ENCODE peak calls at places on chromosomes 6 and 20, in seven cellular contexts. One of them, this sample, is unnamed.

GRCh38 chr6:81636930-81637568 is 115.4 kb downstream of the TENT5A start:
- DNase-seq in PC-3: no peak
- DNase-seq in GM23338: no peak
- DNase-seq in GM23248: peak
- DNase-seq in HCT116: no peak
- DNase-seq in hepatocyte: no peak
- DNase-seq in MM.1S: no peak
- DNase-seq in this sample: no peak

GRCh38 chr20:50015993-50016770 is 33.4 kb downstream of the SNAI1 start:
- DNase-seq in PC-3: no peak
- DNase-seq in GM23338: no peak
- DNase-seq in GM23248: peak
- DNase-seq in HCT116: no peak
- DNase-seq in hepatocyte: peak
- DNase-seq in MM.1S: no peak
- DNase-seq in this sample: no peak

GRCh38 chr6:131952886-131953509 is 1.8 kb upstream of the CCN2 start:
- DNase-seq in PC-3: no peak
- DNase-seq in GM23338: peak
- DNase-seq in GM23248: no peak
- DNase-seq in HCT116: no peak
- DNase-seq in hepatocyte: no peak
- DNase-seq in MM.1S: no peak
- DNase-seq in this sample: no peak

GRCh38 chr6:83430606-83431544 is at the start of gene ME1:
- DNase-seq in PC-3: peak
- DNase-seq in GM23338: peak
- DNase-seq in GM23248: peak
- DNase-seq in HCT116: peak
- DNase-seq in hepatocyte: peak
- DNase-seq in MM.1S: peak
- DNase-seq in this sample: peak

GRCh38 chr20:41618807-41619294 is 674 bp upstream of the CHD6 start:
- DNase-seq in PC-3: no peak
- DNase-seq in GM23338: peak
- DNase-seq in GM23248: peak
- DNase-seq in HCT116: no peak
- DNase-seq in hepatocyte: peak
- DNase-seq in MM.1S: no peak
- DNase-seq in this sample: no peak

GRCh38 chr6:134527108-134527787 is 209.3 kb upstream of the SGK1 start:
- DNase-seq in PC-3: no peak
- DNase-seq in GM23338: no peak
- DNase-seq in GM23248: no peak
- DNase-seq in HCT116: no peak
- DNase-seq in hepatocyte: no peak
- DNase-seq in MM.1S: no peak
- DNase-seq in this sample: no peak

GRCh38 chr6:17012421-17013225 is 89.2 kb upstream of the STMND1 start:
- DNase-seq in PC-3: peak
- DNase-seq in GM23338: peak
- DNase-seq in GM23248: no peak
- DNase-seq in HCT116: no peak
- DNase-seq in hepatocyte: peak
- DNase-seq in MM.1S: no peak
- DNase-seq in this sample: peak

GRCh38 chr6:2596222-2596621 is 154.5 kb downstream of the MYLK4 start:
- DNase-seq in PC-3: no peak
- DNase-seq in GM23338: peak
- DNase-seq in GM23248: no peak
- DNase-seq in HCT116: no peak
- DNase-seq in hepatocyte: no peak
- DNase-seq in MM.1S: no peak
- DNase-seq in this sample: peak

GRCh38 chr6:75272145-75272840 is 12.3 kb downstream of the TMEM30A start:
- DNase-seq in PC-3: no peak
- DNase-seq in GM23338: no peak
- DNase-seq in GM23248: peak
- DNase-seq in HCT116: no peak
- DNase-seq in hepatocyte: no peak
- DNase-seq in MM.1S: no peak
- DNase-seq in this sample: no peak

GRCh38 chr6:90072961-90073464 is 178.7 kb downstream of the GJA10 start:
- DNase-seq in PC-3: no peak
- DNase-seq in GM23338: no peak
- DNase-seq in GM23248: no peak
- DNase-seq in HCT116: no peak
- DNase-seq in hepatocyte: no peak
- DNase-seq in MM.1S: no peak
- DNase-seq in this sample: no peak

GRCh38 chr6:169293196-169293595 is 39.5 kb upstream of the THBS2 start:
- DNase-seq in PC-3: no peak
- DNase-seq in GM23338: no peak
- DNase-seq in GM23248: peak
- DNase-seq in HCT116: no peak
- DNase-seq in hepatocyte: no peak
- DNase-seq in MM.1S: no peak
- DNase-seq in this sample: no peak

GRCh38 chr6:25174678-25175077 is 104.5 kb upstream of the CARMIL1 start:
- DNase-seq in PC-3: no peak
- DNase-seq in GM23338: no peak
- DNase-seq in GM23248: no peak
- DNase-seq in HCT116: no peak
- DNase-seq in hepatocyte: no peak
- DNase-seq in MM.1S: no peak
- DNase-seq in this sample: no peak

GRCh38 chr6:119484598-119484997 is 135.0 kb upstream of the MAN1A1 start:
- DNase-seq in PC-3: peak
- DNase-seq in GM23338: no peak
- DNase-seq in GM23248: peak
- DNase-seq in HCT116: peak
- DNase-seq in hepatocyte: peak
- DNase-seq in MM.1S: no peak
- DNase-seq in this sample: peak

GRCh38 chr6:104700371-104701185 is 159.1 kb downstream of the HACE1 start:
- DNase-seq in PC-3: no peak
- DNase-seq in GM23338: peak
- DNase-seq in GM23248: no peak
- DNase-seq in HCT116: no peak
- DNase-seq in hepatocyte: no peak
- DNase-seq in MM.1S: no peak
- DNase-seq in this sample: peak

GRCh38 chr20:44720617-44720993 is 5.4 kb downstream of the CCN5 start:
- DNase-seq in PC-3: peak
- DNase-seq in GM23338: no peak
- DNase-seq in GM23248: peak
- DNase-seq in HCT116: peak
- DNase-seq in hepatocyte: no peak
- DNase-seq in MM.1S: no peak
- DNase-seq in this sample: no peak

GRCh38 chr6:100216760-100217159 is 222.7 kb upstream of the MCHR2 start:
- DNase-seq in PC-3: no peak
- DNase-seq in GM23338: no peak
- DNase-seq in GM23248: no peak
- DNase-seq in HCT116: no peak
- DNase-seq in hepatocyte: no peak
- DNase-seq in MM.1S: no peak
- DNase-seq in this sample: no peak

GRCh38 chr6:52013035-52013434 is 74.4 kb downstream of the PKHD1 start:
- DNase-seq in PC-3: peak
- DNase-seq in GM23338: no peak
- DNase-seq in GM23248: peak
- DNase-seq in HCT116: no peak
- DNase-seq in hepatocyte: no peak
- DNase-seq in MM.1S: no peak
- DNase-seq in this sample: no peak

GRCh38 chr20:21339499-21339898 is 36.4 kb downstream of the XRN2 start:
- DNase-seq in PC-3: no peak
- DNase-seq in GM23338: no peak
- DNase-seq in GM23248: no peak
- DNase-seq in HCT116: no peak
- DNase-seq in hepatocyte: peak
- DNase-seq in MM.1S: no peak
- DNase-seq in this sample: no peak

GRCh38 chr6:21395121-21395520 is 198.4 kb upstream of the SOX4 start:
- DNase-seq in PC-3: peak
- DNase-seq in GM23338: no peak
- DNase-seq in GM23248: no peak
- DNase-seq in HCT116: no peak
- DNase-seq in hepatocyte: no peak
- DNase-seq in MM.1S: no peak
- DNase-seq in this sample: no peak

GRCh38 chr6:25961619-25962367 is 809 bp upstream of the TRIM38 start:
- DNase-seq in PC-3: no peak
- DNase-seq in GM23338: peak
- DNase-seq in GM23248: peak
- DNase-seq in HCT116: no peak
- DNase-seq in hepatocyte: no peak
- DNase-seq in MM.1S: peak
- DNase-seq in this sample: no peak

GRCh38 chr20:14055127-14055742 is 59.9 kb downstream of the MACROD2 start:
- DNase-seq in PC-3: peak
- DNase-seq in GM23338: peak
- DNase-seq in GM23248: peak
- DNase-seq in HCT116: peak
- DNase-seq in hepatocyte: peak
- DNase-seq in MM.1S: peak
- DNase-seq in this sample: peak

GRCh38 chr20:56609321-56609720 is 19.8 kb upstream of the TFAP2C start:
- DNase-seq in PC-3: no peak
- DNase-seq in GM23338: no peak
- DNase-seq in GM23248: no peak
- DNase-seq in HCT116: no peak
- DNase-seq in hepatocyte: no peak
- DNase-seq in MM.1S: no peak
- DNase-seq in this sample: peak

GRCh38 chr6:31114970-31115849 is 610 bp downstream of the PSORS1C1 start:
- DNase-seq in PC-3: peak
- DNase-seq in GM23338: peak
- DNase-seq in GM23248: peak
- DNase-seq in HCT116: peak
- DNase-seq in hepatocyte: peak
- DNase-seq in MM.1S: no peak
- DNase-seq in this sample: no peak

GRCh38 chr6:123668063-123668462 is 31.3 kb upstream of the TRDN start:
- DNase-seq in PC-3: no peak
- DNase-seq in GM23338: peak
- DNase-seq in GM23248: no peak
- DNase-seq in HCT116: no peak
- DNase-seq in hepatocyte: no peak
- DNase-seq in MM.1S: no peak
- DNase-seq in this sample: no peak

GRCh38 chr6:113306552-113307145 is 550.5 kb upstream of the MARCKS start:
- DNase-seq in PC-3: peak
- DNase-seq in GM23338: peak
- DNase-seq in GM23248: peak
- DNase-seq in HCT116: peak
- DNase-seq in hepatocyte: peak
- DNase-seq in MM.1S: peak
- DNase-seq in this sample: peak

GRCh38 chr6:42135722-42136121 is 6.7 kb downstream of the C6orf132 start:
- DNase-seq in PC-3: no peak
- DNase-seq in GM23338: peak
- DNase-seq in GM23248: peak
- DNase-seq in HCT116: no peak
- DNase-seq in hepatocyte: no peak
- DNase-seq in MM.1S: no peak
- DNase-seq in this sample: no peak
- TF ChIP-seq EZH2phosphoT487 in PC-3: no peak
- TF ChIP-seq EZH2phosphoT487 in GM23338: no peak
- TF ChIP-seq EZH2phosphoT487 in GM23248: no peak
- TF ChIP-seq EZH2phosphoT487 in HCT116: no peak
- TF ChIP-seq EZH2phosphoT487 in hepatocyte: no peak
- TF ChIP-seq EZH2phosphoT487 in MM.1S: no peak
- TF ChIP-seq EZH2phosphoT487 in this sample: no peak

GRCh38 chr6:168260385-168260987 is 59.1 kb downstream of the DACT2 start:
- DNase-seq in PC-3: no peak
- DNase-seq in GM23338: no peak
- DNase-seq in GM23248: no peak
- DNase-seq in HCT116: no peak
- DNase-seq in hepatocyte: no peak
- DNase-seq in MM.1S: no peak
- DNase-seq in this sample: no peak

GRCh38 chr6:168264593-168265335 is 54.8 kb downstream of the DACT2 start:
- DNase-seq in PC-3: no peak
- DNase-seq in GM23338: no peak
- DNase-seq in GM23248: peak
- DNase-seq in HCT116: no peak
- DNase-seq in hepatocyte: peak
- DNase-seq in MM.1S: no peak
- DNase-seq in this sample: no peak

GRCh38 chr6:168258795-168259194 is 60.8 kb downstream of the DACT2 start:
- DNase-seq in PC-3: no peak
- DNase-seq in GM23338: no peak
- DNase-seq in GM23248: no peak
- DNase-seq in HCT116: no peak
- DNase-seq in hepatocyte: no peak
- DNase-seq in MM.1S: no peak
- DNase-seq in this sample: no peak

GRCh38 chr6:168263351-168263905 is 56.1 kb downstream of the DACT2 start:
- DNase-seq in PC-3: no peak
- DNase-seq in GM23338: no peak
- DNase-seq in GM23248: no peak
- DNase-seq in HCT116: no peak
- DNase-seq in hepatocyte: no peak
- DNase-seq in MM.1S: no peak
- DNase-seq in this sample: no peak

DNA sequence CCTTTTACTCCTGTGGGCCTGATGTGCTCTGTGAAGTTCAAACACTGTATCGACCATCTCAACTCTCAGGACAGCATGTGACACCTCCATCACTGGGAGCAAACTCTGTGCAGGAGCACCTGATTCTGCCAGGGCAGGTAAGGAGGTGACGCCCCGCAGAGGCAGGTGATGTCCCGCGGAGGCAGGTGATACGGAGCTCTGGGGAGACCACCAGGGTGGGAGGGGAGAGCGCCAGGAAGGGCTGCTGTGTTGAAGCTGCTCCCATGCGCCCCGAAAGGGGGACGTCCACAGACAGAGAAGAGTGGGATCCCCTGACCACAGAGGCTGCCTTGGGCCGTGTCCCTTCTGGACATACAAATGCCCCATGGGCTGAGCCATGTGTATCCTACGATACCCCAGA is 58.3 kb downstream of the DACT2 start:
- DNase-seq in PC-3: no peak
- DNase-seq in GM23338: no peak
- DNase-seq in GM23248: no peak
- DNase-seq in HCT116: no peak
- DNase-seq in hepatocyte: no peak
- DNase-seq in MM.1S: no peak
- DNase-seq in this sample: no peak
- H3K4me3 ChIP-seq in PC-3: no peak
- H3K4me3 ChIP-seq in GM23338: no peak
- H3K4me3 ChIP-seq in GM23248: no peak
- H3K4me3 ChIP-seq in HCT116: no peak
- H3K4me3 ChIP-seq in hepatocyte: no peak
- H3K4me3 ChIP-seq in MM.1S: no peak
- H3K4me3 ChIP-seq in this sample: no peak

GRCh38 chr6:111875741-111876140 is 2.5 kb upstream of the FYN start:
- DNase-seq in PC-3: no peak
- DNase-seq in GM23338: no peak
- DNase-seq in GM23248: no peak
- DNase-seq in HCT116: no peak
- DNase-seq in hepatocyte: no peak
- DNase-seq in MM.1S: no peak
- DNase-seq in this sample: no peak
- TF ChIP-seq EZH2 in PC-3: no peak
- TF ChIP-seq EZH2 in GM23338: no peak
- TF ChIP-seq EZH2 in GM23248: no peak
- TF ChIP-seq EZH2 in HCT116: no peak
- TF ChIP-seq EZH2 in hepatocyte: no peak
- TF ChIP-seq EZH2 in MM.1S: no peak
- TF ChIP-seq EZH2 in this sample: no peak

GRCh38 chr6:43849844-43850243 is 79.8 kb downstream of the VEGFA start:
- DNase-seq in PC-3: no peak
- DNase-seq in GM23338: no peak
- DNase-seq in GM23248: no peak
- DNase-seq in HCT116: no peak
- DNase-seq in hepatocyte: no peak
- DNase-seq in MM.1S: no peak
- DNase-seq in this sample: no peak
- TF ChIP-seq EZH2phosphoT487 in PC-3: no peak
- TF ChIP-seq EZH2phosphoT487 in GM23338: no peak
- TF ChIP-seq EZH2phosphoT487 in GM23248: no peak
- TF ChIP-seq EZH2phosphoT487 in HCT116: no peak
- TF ChIP-seq EZH2phosphoT487 in hepatocyte: no peak
- TF ChIP-seq EZH2phosphoT487 in MM.1S: no peak
- TF ChIP-seq EZH2phosphoT487 in this sample: no peak

This sample was measured in neural progenitor cell.